ENCODE peak calls at places on chromosomes 12 and 14, in eight cellular contexts. D, R, U, N, X, S, E and B are unnamed samples.

GRCh38 chr12:42420385-42420784 is 94.4 kb downstream of the PPHLN1 start:
- DNase-seq in N (no peak), D (no peak), E (no peak), S (no peak), X (no peak), U (no peak), R (no peak), B (no peak)

GRCh38 chr12:30694971-30695326 is 720 bp downstream of the IPO8 start:
- DNase-seq in E (no peak), D (peak; percentile 9), R (no peak), S (no peak), U (no peak), N (peak; percentile 21), X (peak; percentile 56), B (no peak)

GRCh38 chr12:5088586-5089264 is 45.0 kb downstream of the KCNA5 start:
- DNase-seq in R (no peak), S (no peak), N (no peak), D (no peak), U (no peak), E (no peak), X (no peak), B (no peak)

GRCh38 chr14:100408350-100409015 is 85.3 kb downstream of the SLC25A47 start:
- DNase-seq in E (no peak), N (peak; percentile 67), U (no peak), D (no peak), R (no peak), X (peak; percentile 82), S (no peak), B (no peak)

GRCh38 chr14:55048900-55049437 is 2.5 kb upstream of the MAPK1IP1L start:
- DNase-seq in E (no peak), S (no peak), U (no peak), R (no peak), D (no peak), X (no peak), N (no peak), B (no peak)

GRCh38 chr12:56678852-56679251 is 9.2 kb downstream of the PTGES3 start:
- DNase-seq in U (no peak), D (no peak), R (peak; percentile 11), X (no peak), S (no peak), N (no peak), E (no peak), B (no peak)

GRCh38 chr12:124506145-124506831 is 61.1 kb downstream of the NCOR2 start:
- DNase-seq in E (no peak), X (no peak), S (no peak), D (no peak), N (no peak), U (no peak), R (no peak), B (no peak)

GRCh38 chr14:75450381-75451276 is 22.8 kb downstream of the JDP2 start:
- DNase-seq in U (no peak), D (no peak), E (no peak), N (no peak), X (peak; percentile 84), R (no peak), S (no peak), B (no peak)

GRCh38 chr12:1797011-1797901 is 23.1 kb upstream of the LRTM2 start:
- DNase-seq in E (no peak), N (no peak), S (peak; percentile 61), X (no peak), U (peak; percentile 52), D (no peak), R (no peak), B (peak; percentile 33)

GRCh38 chr12:69000069-69000468 is 67.1 kb upstream of the CPM start:
- DNase-seq in D (no peak), U (no peak), X (no peak), E (no peak), N (no peak), S (no peak), R (no peak), B (no peak)

GRCh38 chr14:64645220-64645891 is 58.9 kb upstream of the PLEKHG3 start:
- DNase-seq in S (no peak), X (peak; percentile 74), R (no peak), D (no peak), N (no peak), E (no peak), U (no peak), B (no peak)

GRCh38 chr12:109910969-109911348 is 10.9 kb downstream of the TCHP start:
- DNase-seq in E (no peak), X (peak; percentile 21), R (no peak), S (peak; percentile 19), U (no peak), N (peak; percentile 43), D (no peak), B (no peak)

GRCh38 chr12:128078311-128078851 is 188.6 kb upstream of the TMEM132C start:
- DNase-seq in E (no peak), X (no peak), N (no peak), U (no peak), D (no peak), S (no peak), R (no peak), B (no peak)

GRCh38 chr12:3313066-3313465 is 177.9 kb upstream of the PRMT8 start:
- DNase-seq in U (no peak), R (no peak), D (no peak), S (no peak), X (peak; percentile 47), N (no peak), E (no peak), B (no peak)

GRCh38 chr12:102879144-102879763 is 37.8 kb downstream of the PAH start:
- DNase-seq in R (no peak), S (no peak), N (peak; percentile 76), U (no peak), X (peak; percentile 86), D (no peak), E (no peak), B (peak; percentile 33)

GRCh38 chr14:56351861-56352260 is 227.7 kb upstream of the TMEM260 start:
- DNase-seq in D (no peak), S (no peak), U (no peak), R (no peak), X (peak; percentile 52), E (no peak), N (no peak), B (no peak)

GRCh38 chr14:31998220-31998559 is 78.9 kb upstream of the ARHGAP5 start:
- DNase-seq in R (no peak), U (no peak), N (no peak), E (no peak), S (no peak), X (no peak), D (no peak), B (no peak)

GRCh38 chr14:73472182-73473114 is 14.1 kb upstream of the NUMB start:
- DNase-seq in U (peak; percentile 53), X (peak; percentile 67), E (no peak), D (no peak), R (no peak), N (peak; percentile 60), S (no peak), B (peak; percentile 44)

GRCh38 chr12:92866418-92866817 is 62.7 kb downstream of the EEA1 start:
- DNase-seq in E (no peak), N (no peak), U (no peak), S (no peak), X (no peak), D (no peak), R (no peak), B (no peak)

GRCh38 chr12:89529738-89530137 is 3.9 kb upstream of the POC1B start:
- DNase-seq in E (no peak), R (no peak), S (no peak), N (no peak), X (peak; percentile 54), D (no peak), U (peak; percentile 45), B (peak; percentile 25)

GRCh38 chr12:104357431-104357952 is 54.0 kb downstream of the EID3 start:
- DNase-seq in R (no peak), N (no peak), S (no peak), U (no peak), D (no peak), E (peak; percentile 39), X (peak; percentile 33), B (no peak)

GRCh38 chr14:49966304-49966809 is 73.5 kb downstream of the ARF6 start:
- DNase-seq in N (no peak), S (no peak), R (no peak), X (no peak), D (no peak), E (no peak), U (no peak), B (no peak)

GRCh38 chr14:23164250-23164649 is 19.2 kb downstream of the SLC7A8 start:
- DNase-seq in X (no peak), U (no peak), R (no peak), E (no peak), N (no peak), S (no peak), D (no peak), B (no peak)

GRCh38 chr12:68932701-68933563 is at the start of gene CPM:
- DNase-seq in X (peak; percentile 31), S (peak; percentile 68), E (no peak), N (no peak), D (peak; percentile 44), R (peak; percentile 78), U (peak; percentile 59), B (peak; percentile 76)

GRCh38 chr12:71250186-71250585 is 92.4 kb upstream of the TSPAN8 start:
- DNase-seq in N (no peak), R (no peak), X (peak; percentile 12), S (no peak), U (no peak), D (no peak), E (no peak), B (no peak)

GRCh38 chr12:104219908-104220404 is 4.4 kb downstream of the TXNRD1 start:
- DNase-seq in D (peak; percentile 9), R (no peak), E (peak; percentile 69), X (peak; percentile 96), U (no peak), N (peak; percentile 97), S (peak; percentile 54), B (no peak)

GRCh38 chr12:109581856-109582255 is 8.3 kb downstream of the MVK start:
- DNase-seq in U (no peak), N (no peak), E (no peak), X (peak; percentile 92), S (no peak), R (no peak), D (no peak), B (no peak)

GRCh38 chr12:117331691-117332090 is 29.7 kb downstream of the NOS1 start:
- DNase-seq in U (no peak), E (no peak), X (peak; percentile 42), R (no peak), D (no peak), S (no peak), N (no peak), B (no peak)

GRCh38 chr14:96564389-96564788 is 62.2 kb downstream of the PAPOLA start:
- DNase-seq in R (no peak), X (no peak), U (no peak), E (no peak), D (no peak), S (no peak), N (no peak), B (no peak)

GRCh38 chr12:120110550-120111501 is 5.7 kb downstream of the RAB35 start:
- DNase-seq in R (peak; percentile 59), S (peak; percentile 41), N (no peak), D (no peak), E (no peak), X (no peak), U (peak; percentile 54), B (no peak)

GRCh38 chr12:11580125-11580751 is 69.2 kb upstream of the ETV6 start:
- DNase-seq in U (no peak), D (no peak), E (peak; percentile 5), S (no peak), X (peak; percentile 99), R (no peak), N (no peak), B (no peak)

GRCh38 chr14:24398943-24399801 is at the start of gene NYNRIN:
- DNase-seq in X (no peak), R (peak; percentile 30), U (peak; percentile 36), D (no peak), E (no peak), S (peak; percentile 11), N (no peak), B (no peak)